ENCODE peak calls at places on chromosomes 2 and 18, in six cellular contexts. R is fibroblast of lung; Q is neural progenitor cell; I is CD8-positive, alpha-beta T cell; Z is foreskin fibroblast; J is neural crest cell. S is an unnamed sample.

GRCh38 chr2:228768818-228769217 is 502.3 kb downstream of the PID1 start:
- DNase-seq in J (no peak), Q (no peak), I (no peak), R (peak), Z (peak), S (no peak)

GRCh38 chr2:16121986-16122390 is 181.6 kb downstream of the MYCN start:
- DNase-seq in R (no peak), I (no peak), J (no peak), Q (no peak), Z (no peak), S (no peak)

GRCh38 chr18:68241881-68242280 is 473.0 kb downstream of the TMX3 start:
- DNase-seq in Q (no peak), R (no peak), J (no peak), Z (no peak), I (no peak), S (no peak)

GRCh38 chr2:21395366-21395765 is 271.6 kb downstream of the TDRD15 start:
- DNase-seq in R (no peak), Q (no peak), Z (no peak), J (no peak), I (no peak), S (no peak)

GRCh38 chr2:23745726-23746105 is 181.2 kb downstream of the ATAD2B start:
- DNase-seq in J (no peak), Q (no peak), Z (peak), I (no peak), R (peak), S (no peak)

GRCh38 chr2:106572541-106573148 is 85.5 kb downstream of the CD8B2 start:
- DNase-seq in Z (no peak), Q (peak), I (no peak), R (no peak), J (no peak), S (peak)

GRCh38 chr2:70645733-70646420 is 92.3 kb upstream of the TGFA start:
- DNase-seq in Z (no peak), I (no peak), J (no peak), Q (peak), R (no peak), S (no peak)

GRCh38 chr2:54606393-54606973 is 117.0 kb upstream of the EML6 start:
- DNase-seq in Z (peak), I (no peak), Q (no peak), J (no peak), R (no peak), S (no peak)

GRCh38 chr2:210366675-210367080 is 51.7 kb upstream of the MYL1 start:
- DNase-seq in R (no peak), Z (no peak), Q (no peak), I (no peak), J (no peak), S (no peak)

GRCh38 chr2:27085670-27086089 is 892 bp upstream of the KHK start:
- DNase-seq in Z (peak), I (no peak), Q (peak), R (peak), J (peak), S (no peak)

GRCh38 chr18:48826806-48827205 is 124.0 kb downstream of the SMAD7 start:
- DNase-seq in R (no peak), Q (no peak), Z (no peak), J (no peak), I (peak), S (no peak)

GRCh38 chr2:217166241-217166640 is 306.4 kb upstream of the TNP1 start:
- DNase-seq in Z (peak), I (no peak), Q (peak), J (no peak), R (peak), S (no peak)

GRCh38 chr2:225761396-225761795 is 361.9 kb downstream of the NYAP2 start:
- DNase-seq in J (no peak), I (no peak), R (no peak), Q (no peak), Z (no peak), S (no peak)

GRCh38 chr18:23998811-23999210 is 15.7 kb upstream of the TTC39C start:
- DNase-seq in Q (no peak), I (no peak), J (no peak), Z (no peak), R (no peak), S (no peak)

GRCh38 chr2:158325031-158325781 is 131.3 kb downstream of the CCDC148 start:
- DNase-seq in J (no peak), Z (peak), R (peak), I (no peak), Q (no peak), S (no peak)

GRCh38 chr2:63842149-63843061 is 709 bp downstream of the UGP2 start:
- DNase-seq in Z (peak), I (no peak), J (no peak), R (peak), Q (peak), S (peak)

GRCh38 chr2:1405967-1406366 is 7.3 kb upstream of the TPO start:
- DNase-seq in I (no peak), Q (no peak), J (no peak), R (no peak), Z (no peak), S (no peak)

GRCh38 chr2:202831241-202831997 is 40.1 kb downstream of the ICA1L start:
- DNase-seq in J (peak), Q (peak), I (peak), R (peak), Z (peak), S (peak)
- TF ChIP-seq CTCF in J (peak), Q (peak), I (peak), R (peak), Z (peak), S (peak)

GRCh38 chr2:10798783-10799182 is 13.8 kb downstream of the PDIA6 start:
- DNase-seq in Q (peak), J (no peak), Z (no peak), R (no peak), I (no peak), S (no peak)
- TF ChIP-seq CTCF in Q (peak), J (peak), Z (no peak), R (no peak), I (no peak), S (peak)

DNA sequence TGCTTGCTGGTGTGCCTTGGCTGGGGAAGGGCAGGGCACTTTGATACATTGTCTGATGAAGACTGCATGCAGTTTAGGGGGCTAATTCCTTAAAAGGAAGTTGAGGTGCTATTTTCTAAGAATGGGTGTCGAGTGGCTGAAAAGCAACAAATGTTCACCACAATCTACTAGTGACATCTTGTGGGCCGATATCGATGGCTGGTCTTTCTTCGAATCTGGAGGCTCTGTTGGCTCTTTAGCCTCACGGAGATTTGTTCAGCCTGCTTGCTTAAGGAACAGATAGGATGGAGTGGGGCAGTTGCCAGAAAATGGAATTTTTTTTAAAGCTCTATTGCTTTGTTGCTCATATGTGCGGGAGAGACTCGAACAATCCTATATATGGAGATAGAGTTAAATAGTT is 71.0 kb upstream of the LYPD6B start:
- DNase-seq in I (no peak), J (no peak), Q (peak), R (peak), Z (no peak), S (no peak)
- TF ChIP-seq CTCF in I (no peak), J (no peak), Q (peak), R (no peak), Z (no peak), S (peak)

DNA sequence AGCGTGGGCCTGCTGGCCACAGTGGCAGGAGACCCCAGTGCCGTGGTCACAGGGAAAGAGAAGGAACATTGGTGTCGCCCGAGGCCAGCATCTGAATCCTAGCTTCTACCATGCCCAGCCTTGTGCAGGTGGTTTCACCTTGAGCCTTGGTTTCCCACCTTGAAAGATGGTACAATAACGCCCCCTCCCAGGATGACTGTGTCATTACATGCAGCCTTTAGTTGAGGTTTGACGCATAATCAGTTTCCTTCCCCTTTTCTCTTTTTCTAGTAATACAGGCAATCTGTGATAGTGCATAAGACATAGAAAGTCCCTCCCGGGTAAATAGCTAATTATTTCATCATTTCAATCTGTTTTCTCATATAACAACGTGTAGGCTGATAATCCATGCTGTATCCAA is 29.9 kb upstream of the ZNF407 start:
- DNase-seq in Q (no peak), J (no peak), I (no peak), Z (no peak), R (no peak), S (no peak)
- TF ChIP-seq CTCF in Q (peak), J (no peak), I (no peak), Z (no peak), R (no peak), S (peak)

DNA sequence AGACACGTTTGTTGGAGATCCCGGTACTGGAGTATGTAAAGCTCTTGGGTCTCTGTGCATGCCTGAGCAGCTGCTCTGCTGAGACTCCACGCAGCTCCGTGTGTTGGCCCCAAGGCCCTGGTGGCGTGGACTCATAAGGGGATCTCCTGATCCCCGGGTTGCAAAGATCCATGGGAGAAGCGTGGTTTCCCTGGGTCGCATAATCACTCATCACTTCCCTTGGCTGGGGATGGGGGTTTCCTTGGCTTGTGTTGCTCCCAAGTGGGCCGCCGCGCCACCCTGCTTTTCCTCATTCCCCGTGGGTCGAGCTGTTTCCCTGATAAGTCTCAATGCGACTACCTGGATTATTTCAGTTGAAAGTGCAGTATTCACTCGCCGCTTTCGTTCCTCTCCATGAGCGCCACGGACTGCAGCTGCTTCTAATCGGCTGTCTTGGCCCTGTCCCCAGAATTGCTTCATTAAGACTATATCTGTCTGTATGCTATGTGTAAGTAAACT is 76.0 kb downstream of the EPC2 start:
- DNase-seq in J (no peak), Q (no peak), Z (peak), R (peak), I (no peak), S (no peak)
- TF ChIP-seq CTCF in J (no peak), Q (no peak), Z (no peak), R (no peak), I (no peak), S (no peak)

GRCh38 chr18:37778417-37779165 is 213.0 kb upstream of the CELF4 start:
- DNase-seq in R (peak), J (peak), Z (no peak), I (no peak), Q (peak), S (peak)
- TF ChIP-seq CTCF in R (peak), J (peak), Z (peak), I (no peak), Q (peak), S (peak)

S was measured in DND-41.